ENCODE peak calls at places on chromosomes 6 and 20, in five cellular contexts. Q is A549, S is IMR-90, Z is upper lobe of left lung, D is transverse colon. E is an unnamed sample.
A peak's percentile ranks its signal among the peaks of the same experiment; 100 is the strongest.

GRCh38 chr6:9795880-9796279 is 619.0 kb downstream of the TFAP2A start:
- DNase-seq in Q (no peak), S (no peak), Z (no peak), D (no peak), E (no peak)

GRCh38 chr20:32976746-32977145 is 27.5 kb downstream of the SUN5 start:
- DNase-seq in Q (no peak), S (no peak), Z (no peak), D (no peak), E (no peak)

GRCh38 chr6:148448371-148449010 is 105.9 kb downstream of the SASH1 start:
- DNase-seq in Q (no peak), S (no peak), Z (no peak), D (no peak), E (no peak)

GRCh38 chr6:34260576-34261267 is 11.9 kb upstream of the SMIM29 start:
- DNase-seq in Q (no peak), S (no peak), Z (no peak), D (no peak), E (no peak)

GRCh38 chr20:32470025-32470861 is 112.1 kb downstream of the ASXL1 start:
- DNase-seq in Q (peak; percentile 49), S (peak; percentile 70), Z (peak; percentile 72), D (peak; percentile 53), E (peak; percentile 69)

GRCh38 chr6:13105139-13105538 is 223.2 kb downstream of the TBC1D7 start:
- DNase-seq in Q (no peak), S (no peak), Z (no peak), D (no peak), E (no peak)

GRCh38 chr6:45696738-45697137 is 318.9 kb downstream of the CLIC5 start:
- DNase-seq in Q (no peak), S (no peak), Z (no peak), D (no peak), E (no peak)

GRCh38 chr6:144630857-144631256 is 345.7 kb downstream of the UTRN start:
- DNase-seq in Q (no peak), S (no peak), Z (no peak), D (no peak), E (no peak)

GRCh38 chr6:76351275-76351674 is 278.8 kb upstream of the IMPG1 start:
- DNase-seq in Q (no peak), S (no peak), Z (no peak), D (no peak), E (no peak)
- TF ChIP-seq CTCF in Q (no peak), S (no peak), Z (peak; percentile 17), D (no peak), E (peak; percentile 37)

GRCh38 chr20:10568032-10568431 is 105.8 kb downstream of the JAG1 start:
- DNase-seq in Q (no peak), S (no peak), Z (no peak), D (no peak), E (no peak)

GRCh38 chr20:10562929-10563328 is 110.9 kb downstream of the JAG1 start:
- DNase-seq in Q (no peak), S (no peak), Z (no peak), D (no peak), E (no peak)

GRCh38 chr20:10565922-10566897 is 107.6 kb downstream of the JAG1 start:
- DNase-seq in Q (no peak), S (peak; percentile 46), Z (no peak), D (peak; percentile 18), E (no peak)

GRCh38 chr20:10563935-10564492 is 109.8 kb downstream of the JAG1 start:
- DNase-seq in Q (no peak), S (no peak), Z (no peak), D (no peak), E (no peak)

GRCh38 chr20:10565191-10565921 is 108.4 kb downstream of the JAG1 start:
- DNase-seq in Q (no peak), S (peak; percentile 89), Z (no peak), D (no peak), E (no peak)
- TF ChIP-seq POLR2A in Q (no peak), S (no peak), Z (no peak), D (no peak), E (no peak)

GRCh38 chr6:6217838-6218237 is 102.6 kb downstream of the F13A1 start:
- DNase-seq in Q (no peak), S (no peak), Z (no peak), D (no peak), E (no peak)
- H3K4me3 ChIP-seq in Q (no peak overlapping the region), S (no peak overlapping the region), Z (no peak overlapping the region), D (no peak overlapping the region), E (no peak overlapping the region)

DNA sequence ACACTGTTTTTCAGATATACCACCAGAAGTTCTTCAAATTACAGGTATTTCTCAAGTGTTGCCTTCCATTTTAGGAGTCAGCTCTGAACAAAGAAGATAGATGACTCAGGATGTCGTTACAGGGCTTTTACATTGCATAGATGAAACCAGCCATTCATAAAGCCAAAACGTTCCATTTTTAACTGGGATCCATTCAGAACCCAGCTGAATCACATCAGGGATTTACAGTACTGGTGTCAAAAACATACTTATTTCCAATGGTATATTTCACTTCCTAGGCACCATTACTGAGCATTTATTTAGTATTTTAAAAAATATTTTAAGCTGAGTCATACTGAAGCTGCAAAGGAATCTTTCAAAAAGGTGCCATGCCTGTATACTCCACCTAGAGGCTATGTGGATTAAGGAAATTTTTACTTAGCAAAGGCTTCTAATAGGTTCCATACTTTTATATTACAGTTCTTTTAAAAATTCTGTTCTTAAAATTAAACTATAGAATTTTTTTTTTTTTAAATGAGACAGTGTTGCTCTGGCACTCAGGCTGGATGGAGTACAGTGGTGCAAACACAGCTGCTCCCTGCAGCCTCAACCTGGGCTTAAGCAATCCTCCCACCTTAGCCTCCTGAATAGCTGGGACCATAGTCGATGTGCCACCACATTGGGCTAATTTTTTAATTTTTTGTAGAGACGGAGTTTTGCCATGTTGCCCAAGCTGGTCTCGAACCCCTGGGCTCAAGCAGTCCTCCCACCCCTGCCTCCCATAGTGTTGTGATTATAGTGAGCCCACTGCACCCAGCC is 2.6 kb downstream of the ASF1A start:
- DNase-seq in Q (peak; percentile 18), S (peak; percentile 69), Z (no peak), D (no peak), E (no peak)
- TF ChIP-seq CTCF in Q (peak; percentile 31), S (peak; percentile 48), Z (peak; percentile 23), D (peak; percentile 37), E (peak; percentile 35)

GRCh38 chr20:35742741-35743523 is 872 bp upstream of the RBM39 start:
- DNase-seq in Q (no peak), S (no peak), Z (no peak), D (no peak), E (no peak)
- TF ChIP-seq POLR2A in Q (no peak), S (no peak), Z (no peak), D (no peak), E (no peak)

GRCh38 chr6:136527831-136528230 is 22.4 kb downstream of the MAP7 start:
- DNase-seq in Q (peak; percentile 24), S (no peak), Z (no peak), D (no peak), E (no peak)

GRCh38 chr6:136524936-136525413 is 25.2 kb downstream of the MAP7 start:
- DNase-seq in Q (no peak), S (no peak), Z (no peak), D (no peak), E (no peak)

GRCh38 chr6:136526937-136527336 is 23.3 kb downstream of the MAP7 start:
- DNase-seq in Q (no peak), S (no peak), Z (no peak), D (no peak), E (no peak)

GRCh38 chr6:136525586-136526195 is 24.5 kb downstream of the MAP7 start:
- DNase-seq in Q (no peak), S (no peak), Z (no peak), D (no peak), E (no peak)

DNA sequence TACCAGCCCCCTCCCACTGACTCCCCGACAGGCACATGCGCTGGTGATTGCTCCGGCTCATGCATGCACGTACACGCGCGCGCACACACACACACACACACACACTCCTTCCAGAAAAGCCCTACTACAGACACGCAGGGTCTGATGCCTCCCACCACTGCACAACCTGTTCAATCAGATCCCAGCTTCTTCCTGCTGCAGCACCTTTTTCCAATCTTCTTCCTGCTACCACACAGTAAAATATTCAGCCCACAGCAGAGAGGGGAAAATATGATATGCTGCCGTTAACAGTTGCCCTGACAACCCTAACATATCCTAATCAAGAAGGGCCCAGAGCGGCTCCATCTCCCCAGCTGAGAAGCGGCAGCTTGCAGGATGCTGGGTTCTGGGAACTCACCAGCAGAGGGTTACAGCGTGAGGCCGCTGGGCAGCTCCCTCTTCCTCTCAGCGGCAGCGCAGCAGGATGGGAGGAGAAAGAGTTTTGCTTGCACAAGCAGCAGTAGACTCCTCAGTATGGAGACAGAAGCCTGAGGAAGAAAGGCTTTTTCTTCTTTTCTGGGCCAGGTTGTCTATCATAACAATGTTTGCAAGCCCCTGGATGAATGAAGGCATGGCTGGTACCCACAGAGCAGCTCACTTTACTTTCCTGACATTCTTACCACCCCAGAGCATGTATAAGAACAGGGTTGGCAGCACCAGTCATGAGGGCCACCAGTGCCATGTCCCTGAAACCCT is 23.9 kb downstream of the MAP7 start:
- DNase-seq in Q (peak; percentile 72), S (peak; percentile 63), Z (peak; percentile 52), D (no peak), E (peak; percentile 62)
- H3K4me3 ChIP-seq in Q (peak overlapping the region; percentile 37), S (no peak overlapping the region), Z (no peak overlapping the region), D (no peak overlapping the region), E (no peak overlapping the region)

GRCh38 chr6:166443166-166443565 is 60.4 kb upstream of the MPC1 start:
- DNase-seq in Q (no peak), S (no peak), Z (no peak), D (no peak), E (no peak)
- TF ChIP-seq CTCF in Q (no peak), S (no peak), Z (no peak), D (no peak), E (no peak)

DNA sequence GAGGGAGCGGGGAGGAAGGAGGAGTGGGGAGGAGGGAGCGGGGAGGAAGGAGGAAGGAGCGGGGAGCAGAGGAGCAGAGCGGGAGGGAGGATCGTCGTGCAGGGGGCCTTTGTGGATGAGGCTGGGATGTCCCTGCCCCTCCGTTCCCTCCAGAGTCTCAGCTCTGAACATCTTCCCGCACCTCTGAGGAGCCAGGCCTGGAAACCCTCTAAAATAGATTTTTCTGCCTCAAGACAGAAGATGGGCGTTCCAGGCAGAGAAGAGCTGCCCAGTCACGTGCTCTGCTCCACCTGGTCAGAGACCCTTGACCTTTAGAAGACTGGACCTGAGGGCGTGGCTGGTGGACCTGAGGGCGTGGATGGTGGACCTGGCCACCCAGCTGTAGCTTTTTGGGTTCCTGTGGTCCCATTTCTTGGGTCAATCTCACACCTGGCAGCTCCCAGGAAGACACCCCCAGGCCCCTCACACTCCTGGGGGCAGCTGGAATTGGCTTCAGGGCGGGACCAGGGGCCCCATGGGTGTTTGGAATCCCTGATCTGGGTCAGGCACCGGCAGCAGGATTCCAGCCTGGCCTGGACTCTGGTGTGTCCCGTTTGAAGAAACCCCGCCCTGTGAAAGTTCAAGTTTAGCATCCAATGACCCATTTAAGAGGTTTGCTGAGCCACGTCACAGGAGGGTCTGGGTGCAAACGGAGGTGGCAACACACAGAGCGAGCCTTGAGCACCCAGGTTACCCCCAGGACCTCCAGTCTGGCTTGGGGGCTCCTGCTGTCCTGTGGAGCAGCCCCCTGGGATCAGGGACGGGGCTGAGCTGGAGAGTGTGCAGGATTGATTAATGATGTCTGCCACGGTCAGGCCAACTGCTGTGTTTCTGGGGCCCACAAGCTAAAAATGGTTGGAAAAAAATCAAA is 96.9 kb upstream of the BHLHE23 start:
- DNase-seq in Q (no peak), S (peak; percentile 3), Z (no peak), D (no peak), E (no peak)
- TF ChIP-seq POLR2A in Q (no peak), S (no peak), Z (no peak), D (no peak), E (no peak)

DNA sequence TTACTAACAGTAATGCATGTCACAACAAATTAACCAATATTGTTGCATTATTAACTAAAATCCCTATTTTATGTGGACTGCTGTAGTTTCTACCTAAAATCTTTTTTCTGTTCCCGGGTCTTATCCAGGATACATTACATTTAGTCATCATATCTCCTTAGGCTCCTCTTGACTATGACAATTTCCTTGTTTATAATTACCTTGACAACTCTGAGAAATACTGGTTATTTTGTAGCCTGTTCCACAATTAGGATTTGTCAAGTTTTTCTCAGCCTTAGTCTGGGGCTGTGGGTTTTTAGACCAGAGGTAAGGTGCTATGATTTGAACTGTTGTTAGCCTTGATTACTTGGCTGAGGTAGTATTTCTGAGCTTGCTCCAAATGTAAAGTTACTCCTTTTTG is 3.7 kb downstream of the FBXO5 start:
- DNase-seq in Q (no peak), S (no peak), Z (no peak), D (no peak), E (no peak)
- H3K4me3 ChIP-seq in Q (no peak overlapping the region), S (no peak overlapping the region), Z (no peak overlapping the region), D (no peak overlapping the region), E (no peak overlapping the region)